ENCODE peak calls at places on chromosomes 7 and 10, in four cellular contexts. V, K, O and F are unnamed samples.

GRCh38 chr7:27169658-27170493 is 4.2 kb downstream of the HOXA10 start:
- DNase-seq in V (no peak), O (no peak), K (peak; percentile 57), F (no peak)

GRCh38 chr10:33102071-33102470 is 144.0 kb upstream of the ITGB1 start:
- DNase-seq in V (no peak), O (no peak), K (no peak), F (no peak)

GRCh38 chr10:89981891-89982290 is 280.5 kb downstream of the KIF20B start:
- DNase-seq in K (no peak), O (peak; percentile 12), V (no peak), F (no peak)

GRCh38 chr7:116792813-116793212 is 69.6 kb upstream of the CAPZA2 start:
- DNase-seq in O (no peak), V (no peak), K (no peak), F (no peak)

GRCh38 chr10:79208251-79208983 is 138.9 kb upstream of the PPIF start:
- DNase-seq in V (no peak), O (no peak), K (no peak), F (no peak)

GRCh38 chr10:103069453-103070331 is 123.4 kb downstream of the NT5C2 start:
- DNase-seq in O (peak; percentile 37), K (peak; percentile 13), V (peak; percentile 25), F (no peak)

GRCh38 chr7:40826419-40827216 is 691.8 kb downstream of the SUGCT start:
- DNase-seq in O (no peak), V (no peak), K (no peak), F (no peak)

GRCh38 chr7:116582806-116583444 is 58.1 kb downstream of the CAV1 start:
- DNase-seq in O (peak; percentile 71), K (no peak), V (no peak), F (no peak)

GRCh38 chr10:112526906-112527305 is 79.9 kb downstream of the VTI1A start:
- DNase-seq in V (no peak), K (no peak), O (no peak), F (no peak)

GRCh38 chr10:17222329-17222728 is 5.7 kb upstream of the VIM start:
- DNase-seq in O (no peak), V (no peak), K (no peak), F (no peak)

GRCh38 chr10:955820-956217 is 24.3 kb upstream of the LARP4B start:
- DNase-seq in O (no peak), V (no peak), K (no peak), F (no peak)

GRCh38 chr10:129450391-129450790 is 16.6 kb upstream of the MGMT start:
- DNase-seq in O (no peak), K (no peak), V (no peak), F (no peak)

GRCh38 chr7:45888185-45888992 is at the start of gene IGFBP1:
- DNase-seq in O (peak; percentile 44), K (no peak), V (no peak), F (no peak)

GRCh38 chr10:97762056-97762455 is 9.7 kb downstream of the SFRP5 start:
- DNase-seq in O (no peak), K (no peak), V (no peak), F (no peak)